ENCODE peak calls at places on chromosome 17, in eight cellular contexts. One of them, this sample, is unnamed.

GRCh38 chr17:68328676-68329075 is 37.4 kb downstream of the ARSG start:
- DNase-seq in GM10248: no peak
- DNase-seq in activated CD4-positive, CD25-positive, alpha-beta regulatory T cell: no peak
- DNase-seq in Caki2: no peak
- DNase-seq in brain microvascular endothelial cell: no peak
- DNase-seq in activated CD8-positive, alpha-beta memory T cell treated with anti-CD3 and anti-CD28 coated beads for 4 hours: no peak
- DNase-seq in NAMALWA: no peak
- DNase-seq in occipital lobe: no peak
- DNase-seq in this sample: no peak

GRCh38 chr17:50482516-50482915 is 3.9 kb downstream of the RSAD1 start:
- DNase-seq in activated CD8-positive, alpha-beta memory T cell treated with anti-CD3 and anti-CD28 coated beads for 4 hours: peak; percentile 33
- DNase-seq in occipital lobe: peak; percentile 80
- DNase-seq in activated CD4-positive, CD25-positive, alpha-beta regulatory T cell: peak; percentile 56
- DNase-seq in NAMALWA: peak; percentile 85
- DNase-seq in brain microvascular endothelial cell: peak; percentile 95
- DNase-seq in Caki2: peak; percentile 83
- DNase-seq in GM10248: peak; percentile 82
- DNase-seq in this sample: peak; percentile 95

GRCh38 chr17:44999433-44999832 is 31.3 kb upstream of the C1QL1 start:
- DNase-seq in occipital lobe: no peak
- DNase-seq in brain microvascular endothelial cell: no peak
- DNase-seq in activated CD8-positive, alpha-beta memory T cell treated with anti-CD3 and anti-CD28 coated beads for 4 hours: no peak
- DNase-seq in activated CD4-positive, CD25-positive, alpha-beta regulatory T cell: no peak
- DNase-seq in GM10248: no peak
- DNase-seq in Caki2: no peak
- DNase-seq in NAMALWA: no peak
- DNase-seq in this sample: no peak

GRCh38 chr17:73210002-73210678 is 17.3 kb downstream of the COG1 start:
- DNase-seq in GM10248: no peak
- DNase-seq in activated CD4-positive, CD25-positive, alpha-beta regulatory T cell: no peak
- DNase-seq in Caki2: peak; percentile 22
- DNase-seq in NAMALWA: peak; percentile 44
- DNase-seq in brain microvascular endothelial cell: no peak
- DNase-seq in activated CD8-positive, alpha-beta memory T cell treated with anti-CD3 and anti-CD28 coated beads for 4 hours: no peak
- DNase-seq in occipital lobe: no peak
- DNase-seq in this sample: peak; percentile 22

GRCh38 chr17:80886641-80887573 is 104.7 kb upstream of the CHMP6 start:
- DNase-seq in brain microvascular endothelial cell: no peak
- DNase-seq in GM10248: no peak
- DNase-seq in activated CD4-positive, CD25-positive, alpha-beta regulatory T cell: no peak
- DNase-seq in NAMALWA: no peak
- DNase-seq in Caki2: no peak
- DNase-seq in occipital lobe: no peak
- DNase-seq in activated CD8-positive, alpha-beta memory T cell treated with anti-CD3 and anti-CD28 coated beads for 4 hours: no peak
- DNase-seq in this sample: peak; percentile 22

GRCh38 chr17:6677158-6677831 is 25.7 kb downstream of the C17orf100 start:
- DNase-seq in GM10248: no peak
- DNase-seq in brain microvascular endothelial cell: peak; percentile 26
- DNase-seq in NAMALWA: no peak
- DNase-seq in activated CD4-positive, CD25-positive, alpha-beta regulatory T cell: no peak
- DNase-seq in occipital lobe: no peak
- DNase-seq in activated CD8-positive, alpha-beta memory T cell treated with anti-CD3 and anti-CD28 coated beads for 4 hours: no peak
- DNase-seq in Caki2: no peak
- DNase-seq in this sample: no peak

GRCh38 chr17:5123343-5124124 is 7.7 kb downstream of the USP6 start:
- DNase-seq in brain microvascular endothelial cell: no peak
- DNase-seq in GM10248: no peak
- DNase-seq in activated CD4-positive, CD25-positive, alpha-beta regulatory T cell: no peak
- DNase-seq in activated CD8-positive, alpha-beta memory T cell treated with anti-CD3 and anti-CD28 coated beads for 4 hours: no peak
- DNase-seq in Caki2: no peak
- DNase-seq in occipital lobe: no peak
- DNase-seq in NAMALWA: no peak
- DNase-seq in this sample: peak; percentile 34

GRCh38 chr17:75511610-75512575 is 3.4 kb downstream of the CASKIN2 start:
- DNase-seq in Caki2: peak; percentile 64
- DNase-seq in activated CD4-positive, CD25-positive, alpha-beta regulatory T cell: no peak
- DNase-seq in brain microvascular endothelial cell: no peak
- DNase-seq in NAMALWA: no peak
- DNase-seq in activated CD8-positive, alpha-beta memory T cell treated with anti-CD3 and anti-CD28 coated beads for 4 hours: no peak
- DNase-seq in occipital lobe: no peak
- DNase-seq in GM10248: no peak
- DNase-seq in this sample: no peak

GRCh38 chr17:77963441-77963840 is 4.9 kb downstream of the TNRC6C start:
- DNase-seq in brain microvascular endothelial cell: peak; percentile 93
- DNase-seq in NAMALWA: no peak
- DNase-seq in GM10248: no peak
- DNase-seq in activated CD4-positive, CD25-positive, alpha-beta regulatory T cell: no peak
- DNase-seq in occipital lobe: peak; percentile 18
- DNase-seq in activated CD8-positive, alpha-beta memory T cell treated with anti-CD3 and anti-CD28 coated beads for 4 hours: no peak
- DNase-seq in Caki2: no peak
- DNase-seq in this sample: peak; percentile 44

GRCh38 chr17:45293413-45294211 is 23.2 kb downstream of the MAP3K14 start:
- DNase-seq in activated CD4-positive, CD25-positive, alpha-beta regulatory T cell: no peak
- DNase-seq in activated CD8-positive, alpha-beta memory T cell treated with anti-CD3 and anti-CD28 coated beads for 4 hours: no peak
- DNase-seq in occipital lobe: peak; percentile 65
- DNase-seq in brain microvascular endothelial cell: peak; percentile 81
- DNase-seq in GM10248: no peak
- DNase-seq in NAMALWA: no peak
- DNase-seq in Caki2: peak; percentile 94
- DNase-seq in this sample: no peak